ENCODE peak calls at places on chromosomes 2 and 18, in six cellular contexts. K, S, U, H, R and O are unnamed samples.

GRCh38 chr2:119641562-119642258 is 37.3 kb upstream of the TMEM177 start:
- DNase-seq in U (peak; percentile 74), R (peak; percentile 73), K (peak; percentile 74), S (peak; percentile 80), H (peak; percentile 79), O (peak; percentile 68)

GRCh38 chr2:8564475-8564874 is 117.4 kb upstream of the ID2 start:
- DNase-seq in K (no peak), S (no peak), H (no peak), R (peak; percentile 5), U (no peak), O (no peak)

GRCh38 chr2:158776236-158776635 is 18.9 kb upstream of the DAPL1 start:
- DNase-seq in K (no peak), U (no peak), H (no peak), R (no peak), S (no peak), O (no peak)

GRCh38 chr2:1662606-1663180 is 81.6 kb downstream of the PXDN start:
- DNase-seq in S (no peak), R (no peak), K (no peak), U (no peak), H (no peak), O (no peak)

GRCh38 chr2:30695749-30696148 is 111.5 kb downstream of the CAPN13 start:
- DNase-seq in R (no peak), K (no peak), U (no peak), H (no peak), S (no peak), O (no peak)

GRCh38 chr2:28343184-28343942 is 49.3 kb upstream of the FOSL2 start:
- DNase-seq in R (no peak), U (no peak), S (peak; percentile 29), K (no peak), H (peak; percentile 79), O (no peak)

GRCh38 chr18:13381907-13382682 is 163.5 kb downstream of the LDLRAD4 start:
- DNase-seq in H (peak; percentile 50), U (peak; percentile 82), S (peak; percentile 62), R (no peak), K (peak; percentile 27), O (no peak)

GRCh38 chr18:51330148-51330547 is 132.7 kb upstream of the MEX3C start:
- DNase-seq in R (no peak), H (no peak), U (no peak), S (no peak), K (no peak), O (peak; percentile 62)

GRCh38 chr18:9428862-9429661 is 46.3 kb upstream of the RALBP1 start:
- DNase-seq in U (no peak), K (no peak), H (no peak), S (peak; percentile 30), R (no peak), O (no peak)

GRCh38 chr2:240224676-240225075 is 84.2 kb upstream of the OTOS start:
- DNase-seq in U (no peak), S (peak; percentile 88), K (peak; percentile 58), H (no peak), R (no peak), O (peak; percentile 92)

GRCh38 chr18:62768172-62768943 is 53.0 kb downstream of the PHLPP1 start:
- DNase-seq in H (no peak), S (no peak), R (no peak), K (no peak), U (no peak), O (no peak)

GRCh38 chr2:39664898-39665591 is 672 bp upstream of the TMEM178A start:
- DNase-seq in S (no peak), U (no peak), R (no peak), H (no peak), K (no peak), O (no peak)

GRCh38 chr2:120448961-120449421 is 103.1 kb downstream of the INHBB start:
- DNase-seq in K (no peak), R (no peak), U (no peak), S (no peak), H (no peak), O (no peak)

GRCh38 chr18:6785001-6785400 is 55.5 kb downstream of the ARHGAP28 start:
- DNase-seq in S (peak; percentile 25), H (no peak), K (peak; percentile 27), U (no peak), R (no peak), O (peak; percentile 65)